ENCODE peak calls at places on chromosomes 16 and 17, in nine cellular contexts. One of them, this sample, is unnamed. For H3K36me3 and H3K27me3, the result is how much of the 10 kb centered on the place peaks cover.

GRCh38 chr17:688100-688989 is 26.3 kb downstream of the VPS53 start:
- DNase-seq in breast epithelium: no peak
- DNase-seq in stomach: no peak
- DNase-seq in GM12878: no peak
- DNase-seq in lung: no peak
- DNase-seq in SJSA1: no peak
- DNase-seq in transverse colon: peak
- DNase-seq in cardiac muscle cell: no peak
- DNase-seq in H1: no peak
- DNase-seq in this sample: peak

GRCh38 chr16:8632675-8633182 is 11.2 kb downstream of the METTL22 start:
- DNase-seq in breast epithelium: no peak
- DNase-seq in stomach: no peak
- DNase-seq in GM12878: no peak
- DNase-seq in lung: peak
- DNase-seq in SJSA1: no peak
- DNase-seq in transverse colon: peak
- DNase-seq in cardiac muscle cell: no peak
- DNase-seq in H1: no peak
- DNase-seq in this sample: no peak

GRCh38 chr17:55495239-55495638 is 16.0 kb downstream of the SMIM36 start:
- DNase-seq in breast epithelium: no peak
- DNase-seq in stomach: no peak
- DNase-seq in GM12878: no peak
- DNase-seq in lung: no peak
- DNase-seq in SJSA1: no peak
- DNase-seq in transverse colon: no peak
- DNase-seq in cardiac muscle cell: no peak
- DNase-seq in H1: no peak
- DNase-seq in this sample: no peak

GRCh38 chr17:68803122-68803615 is 152.0 kb downstream of the ABCA8 start:
- DNase-seq in breast epithelium: no peak
- DNase-seq in stomach: no peak
- DNase-seq in GM12878: no peak
- DNase-seq in lung: no peak
- DNase-seq in SJSA1: no peak
- DNase-seq in transverse colon: no peak
- DNase-seq in cardiac muscle cell: no peak
- DNase-seq in H1: no peak
- DNase-seq in this sample: no peak

GRCh38 chr16:14303182-14303618 is 232.1 kb downstream of the MRTFB start:
- DNase-seq in breast epithelium: no peak
- DNase-seq in stomach: no peak
- DNase-seq in GM12878: no peak
- DNase-seq in lung: no peak
- DNase-seq in SJSA1: no peak
- DNase-seq in transverse colon: no peak
- DNase-seq in cardiac muscle cell: peak
- DNase-seq in H1: no peak
- DNase-seq in this sample: no peak

GRCh38 chr17:38868968-38869646 is 751 bp upstream of the LASP1 start:
- DNase-seq in breast epithelium: peak
- DNase-seq in stomach: peak
- DNase-seq in GM12878: peak
- DNase-seq in lung: peak
- DNase-seq in SJSA1: peak
- DNase-seq in transverse colon: peak
- DNase-seq in cardiac muscle cell: peak
- DNase-seq in H1: peak
- DNase-seq in this sample: peak

GRCh38 chr16:57642368-57643135 is 14.1 kb downstream of the ADGRG1 start:
- DNase-seq in breast epithelium: no peak
- DNase-seq in stomach: no peak
- DNase-seq in GM12878: no peak
- DNase-seq in lung: no peak
- DNase-seq in SJSA1: no peak
- DNase-seq in transverse colon: no peak
- DNase-seq in cardiac muscle cell: no peak
- DNase-seq in H1: no peak
- DNase-seq in this sample: no peak

GRCh38 chr17:5893741-5894140 is 176.4 kb upstream of the WSCD1 start:
- DNase-seq in breast epithelium: no peak
- DNase-seq in stomach: no peak
- DNase-seq in GM12878: no peak
- DNase-seq in lung: no peak
- DNase-seq in SJSA1: no peak
- DNase-seq in transverse colon: no peak
- DNase-seq in cardiac muscle cell: no peak
- DNase-seq in H1: no peak
- DNase-seq in this sample: no peak

GRCh38 chr17:7748098-7748775 is 30.7 kb downstream of the DNAH2 start:
- DNase-seq in breast epithelium: no peak
- DNase-seq in stomach: no peak
- DNase-seq in GM12878: no peak
- DNase-seq in lung: no peak
- DNase-seq in SJSA1: no peak
- DNase-seq in transverse colon: no peak
- DNase-seq in cardiac muscle cell: peak
- DNase-seq in H1: no peak
- DNase-seq in this sample: no peak

GRCh38 chr16:9836118-9836736 is 346.0 kb downstream of the GRIN2A start:
- DNase-seq in breast epithelium: no peak
- DNase-seq in stomach: no peak
- DNase-seq in GM12878: no peak
- DNase-seq in lung: no peak
- DNase-seq in SJSA1: no peak
- DNase-seq in transverse colon: no peak
- DNase-seq in cardiac muscle cell: peak
- DNase-seq in H1: no peak
- DNase-seq in this sample: no peak

GRCh38 chr16:85556456-85557082 is 56.6 kb upstream of the GSE1 start:
- DNase-seq in breast epithelium: no peak
- DNase-seq in stomach: peak
- DNase-seq in GM12878: no peak
- DNase-seq in lung: peak
- DNase-seq in SJSA1: peak
- DNase-seq in transverse colon: peak
- DNase-seq in cardiac muscle cell: peak
- DNase-seq in H1: peak
- DNase-seq in this sample: peak

GRCh38 chr17:18860161-18860972 is 2.4 kb downstream of the PRPSAP2 start:
- DNase-seq in breast epithelium: no peak
- DNase-seq in stomach: no peak
- DNase-seq in GM12878: peak
- DNase-seq in lung: no peak
- DNase-seq in SJSA1: peak
- DNase-seq in transverse colon: no peak
- DNase-seq in cardiac muscle cell: no peak
- DNase-seq in H1: no peak
- DNase-seq in this sample: peak

GRCh38 chr16:54976651-54977200 is 46.1 kb downstream of the IRX5 start:
- DNase-seq in breast epithelium: no peak
- DNase-seq in stomach: no peak
- DNase-seq in GM12878: no peak
- DNase-seq in lung: no peak
- DNase-seq in SJSA1: no peak
- DNase-seq in transverse colon: no peak
- DNase-seq in cardiac muscle cell: no peak
- DNase-seq in H1: no peak
- DNase-seq in this sample: no peak

GRCh38 chr16:18942069-18942468 is 15.9 kb upstream of the SMG1 start:
- DNase-seq in breast epithelium: no peak
- DNase-seq in stomach: no peak
- DNase-seq in GM12878: no peak
- DNase-seq in lung: no peak
- DNase-seq in SJSA1: no peak
- DNase-seq in transverse colon: no peak
- DNase-seq in cardiac muscle cell: no peak
- DNase-seq in H1: no peak
- DNase-seq in this sample: no peak

DNA sequence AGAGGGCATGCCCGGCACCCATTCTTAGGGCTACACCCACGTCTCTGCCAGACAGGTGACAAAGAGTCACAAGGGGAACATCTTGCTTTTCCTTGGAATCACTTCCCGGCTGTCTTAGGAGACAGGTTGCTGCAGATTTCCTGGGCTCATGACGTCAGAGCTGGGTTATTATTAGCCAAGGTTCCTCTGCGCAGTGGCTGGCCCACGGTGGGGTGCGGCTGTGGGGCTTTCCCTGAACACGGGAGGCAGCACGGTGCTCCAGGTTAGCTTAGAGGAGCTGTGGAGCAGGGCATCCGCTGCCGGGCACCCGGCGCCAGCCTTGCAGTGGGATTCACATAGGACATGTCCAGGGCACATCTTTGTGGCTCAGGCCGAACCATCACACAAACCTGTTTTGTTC is 118.0 kb upstream of the PLCG2 start:
- DNase-seq in breast epithelium: no peak
- DNase-seq in stomach: no peak
- DNase-seq in GM12878: no peak
- DNase-seq in lung: no peak
- DNase-seq in SJSA1: no peak
- DNase-seq in transverse colon: no peak
- DNase-seq in cardiac muscle cell: no peak
- DNase-seq in H1: no peak
- DNase-seq in this sample: no peak
- H3K36me3 ChIP-seq in breast epithelium: under half
- H3K36me3 ChIP-seq in stomach: under half
- H3K36me3 ChIP-seq in GM12878: under half
- H3K36me3 ChIP-seq in lung: under half
- H3K36me3 ChIP-seq in SJSA1: under half
- H3K36me3 ChIP-seq in transverse colon: under half
- H3K36me3 ChIP-seq in cardiac muscle cell: under half
- H3K36me3 ChIP-seq in H1: under half
- H3K36me3 ChIP-seq in this sample: under half

DNA sequence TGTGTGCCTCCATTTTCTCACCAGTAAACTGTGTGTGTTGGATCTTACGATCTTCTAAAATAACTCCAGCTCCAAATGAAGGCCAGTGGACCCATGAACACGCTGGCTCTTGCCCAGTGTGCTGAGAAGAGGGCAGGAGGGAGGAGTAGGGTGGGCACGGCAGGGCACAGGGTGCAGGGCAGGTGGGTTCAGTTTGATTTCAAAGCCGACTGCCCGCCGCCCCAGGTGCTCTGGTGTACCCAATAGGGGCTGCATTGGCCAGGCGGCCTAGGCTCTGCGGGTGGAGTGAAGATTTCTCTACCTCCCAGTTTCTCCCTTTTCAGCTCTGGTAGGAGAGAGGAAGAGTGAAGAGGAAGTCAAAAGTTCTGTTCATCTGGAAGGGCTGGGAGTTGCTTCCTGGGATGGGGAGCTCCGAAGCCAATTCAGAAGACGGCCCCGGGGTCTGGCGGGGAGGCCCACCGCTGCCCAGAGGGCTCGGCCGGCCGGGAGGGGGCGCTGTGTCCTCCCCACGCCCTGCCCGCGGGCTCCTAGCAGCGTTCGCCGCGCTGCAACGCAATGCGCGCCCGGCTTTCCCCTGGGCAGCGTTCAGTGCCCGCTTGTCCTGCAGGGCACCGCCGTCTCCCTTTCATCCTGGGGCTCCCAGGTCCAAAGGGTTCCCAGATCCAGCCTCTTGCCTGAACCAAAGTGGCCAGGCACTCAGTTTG is 1.1 kb upstream of the CRHR1 start:
- DNase-seq in breast epithelium: no peak
- DNase-seq in stomach: no peak
- DNase-seq in GM12878: no peak
- DNase-seq in lung: no peak
- DNase-seq in SJSA1: no peak
- DNase-seq in transverse colon: no peak
- DNase-seq in cardiac muscle cell: peak
- DNase-seq in H1: peak
- DNase-seq in this sample: peak
- H3K27me3 ChIP-seq in breast epithelium: under half
- H3K27me3 ChIP-seq in stomach: half or more
- H3K27me3 ChIP-seq in GM12878: under half
- H3K27me3 ChIP-seq in lung: under half
- H3K27me3 ChIP-seq in SJSA1: half or more
- H3K27me3 ChIP-seq in transverse colon: half or more
- H3K27me3 ChIP-seq in cardiac muscle cell: half or more
- H3K27me3 ChIP-seq in H1: half or more
- H3K27me3 ChIP-seq in this sample: under half

GRCh38 chr16:65015577-65015976 is 106.3 kb downstream of the CDH11 start:
- DNase-seq in breast epithelium: no peak
- DNase-seq in stomach: no peak
- DNase-seq in GM12878: no peak
- DNase-seq in lung: no peak
- DNase-seq in SJSA1: no peak
- DNase-seq in transverse colon: no peak
- DNase-seq in cardiac muscle cell: no peak
- DNase-seq in H1: no peak
- DNase-seq in this sample: no peak

GRCh38 chr16:65010136-65010535 is 111.7 kb downstream of the CDH11 start:
- DNase-seq in breast epithelium: no peak
- DNase-seq in stomach: no peak
- DNase-seq in GM12878: no peak
- DNase-seq in lung: no peak
- DNase-seq in SJSA1: no peak
- DNase-seq in transverse colon: no peak
- DNase-seq in cardiac muscle cell: peak
- DNase-seq in H1: no peak
- DNase-seq in this sample: no peak

GRCh38 chr16:65012357-65012756 is 109.5 kb downstream of the CDH11 start:
- DNase-seq in breast epithelium: no peak
- DNase-seq in stomach: no peak
- DNase-seq in GM12878: no peak
- DNase-seq in lung: no peak
- DNase-seq in SJSA1: no peak
- DNase-seq in transverse colon: no peak
- DNase-seq in cardiac muscle cell: no peak
- DNase-seq in H1: no peak
- DNase-seq in this sample: no peak
- H3K27ac ChIP-seq in breast epithelium: no peak
- H3K27ac ChIP-seq in stomach: no peak
- H3K27ac ChIP-seq in GM12878: no peak
- H3K27ac ChIP-seq in lung: no peak
- H3K27ac ChIP-seq in SJSA1: no peak
- H3K27ac ChIP-seq in transverse colon: no peak
- H3K27ac ChIP-seq in cardiac muscle cell: no peak
- H3K27ac ChIP-seq in H1: no peak
- H3K27ac ChIP-seq in this sample: no peak

DNA sequence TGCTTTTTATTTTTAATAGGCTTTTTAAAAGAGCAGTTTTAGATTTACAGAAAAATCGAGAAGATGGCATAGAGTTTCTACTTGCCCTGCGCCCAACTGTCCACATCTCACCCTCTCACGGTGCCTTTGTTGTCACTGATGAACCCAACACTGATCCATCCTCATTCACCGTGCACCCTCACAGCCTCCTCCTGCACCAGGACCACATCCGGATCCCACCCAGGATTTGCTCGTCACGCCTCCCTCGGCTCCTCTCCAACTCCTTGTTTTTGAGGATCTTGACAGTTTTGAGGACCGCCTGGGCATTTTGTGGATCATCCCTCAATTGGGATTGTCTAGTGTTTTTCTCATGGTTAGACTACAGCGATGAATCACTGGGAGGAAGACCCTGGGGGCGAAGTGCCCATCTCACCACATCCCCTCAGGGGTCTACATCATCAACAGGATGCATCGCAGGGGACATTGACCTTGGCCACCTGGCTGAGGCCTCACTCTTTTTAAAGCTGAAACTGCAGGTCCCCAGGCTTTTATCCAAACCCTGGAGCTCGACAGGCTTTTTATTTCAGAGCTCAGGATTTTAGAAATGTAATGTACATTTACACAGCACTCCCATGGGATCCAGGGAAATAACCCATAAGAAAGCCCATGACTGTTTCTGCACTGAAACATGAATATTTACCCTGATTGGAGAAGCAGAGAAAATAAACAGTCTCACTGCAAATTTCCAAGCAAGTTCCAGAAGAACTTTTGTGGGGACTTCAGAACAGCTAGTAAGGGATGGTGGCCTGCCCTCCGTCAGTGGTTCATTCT is 71.8 kb upstream of the ZNF469 start:
- DNase-seq in breast epithelium: no peak
- DNase-seq in stomach: no peak
- DNase-seq in GM12878: no peak
- DNase-seq in lung: no peak
- DNase-seq in SJSA1: no peak
- DNase-seq in transverse colon: no peak
- DNase-seq in cardiac muscle cell: no peak
- DNase-seq in H1: no peak
- DNase-seq in this sample: no peak
- H3K36me3 ChIP-seq in breast epithelium: under half
- H3K36me3 ChIP-seq in stomach: under half
- H3K36me3 ChIP-seq in GM12878: under half
- H3K36me3 ChIP-seq in lung: under half
- H3K36me3 ChIP-seq in SJSA1: under half
- H3K36me3 ChIP-seq in transverse colon: under half
- H3K36me3 ChIP-seq in cardiac muscle cell: under half
- H3K36me3 ChIP-seq in H1: under half
- H3K36me3 ChIP-seq in this sample: under half

This sample was measured in CD4-positive, CD25-positive, alpha-beta regulatory T cell.